ENCODE peak calls at places on chromosomes 5 and 9, in four cellular contexts. L is transverse colon, A is GM23248, D is PC-9. W is an unnamed sample.

GRCh38 chr9:131397100-131397790 is 3.4 kb downstream of the PRRC2B start:
- DNase-seq in L (no peak), A (peak), D (peak), W (no peak)

GRCh38 chr9:77291714-77292113 is 114.4 kb downstream of the VPS13A start:
- DNase-seq in L (no peak), A (peak), D (peak), W (peak)

GRCh38 chr9:114372971-114373591 is 14.7 kb downstream of the AKNA start:
- DNase-seq in L (peak), A (no peak), D (no peak), W (no peak)

GRCh38 chr5:14818931-14819790 is 52.4 kb downstream of the ANKH start:
- DNase-seq in L (no peak), A (peak), D (no peak), W (peak)

GRCh38 chr5:1666812-1667588 is 132.6 kb downstream of the MRPL36 start:
- DNase-seq in L (peak), A (peak), D (peak), W (no peak)

GRCh38 chr5:155906046-155906445 is 420.9 kb upstream of the SGCD start:
- DNase-seq in L (no peak), A (no peak), D (no peak), W (no peak)

GRCh38 chr9:137417161-137418021 is 5.6 kb downstream of the EXD3 start:
- DNase-seq in L (no peak), A (no peak), D (no peak), W (no peak)

GRCh38 chr5:119269061-119269579 is 86.7 kb upstream of the TNFAIP8 start:
- DNase-seq in L (peak), A (peak), D (peak), W (peak)

GRCh38 chr5:69078921-69079537 is 14.8 kb upstream of the SLC30A5 start:
- DNase-seq in L (no peak), A (no peak), D (no peak), W (no peak)

GRCh38 chr5:138000102-138000723 is 32.7 kb downstream of the FAM13B start:
- DNase-seq in L (no peak), A (peak), D (peak), W (peak)

GRCh38 chr5:138639326-138639725 is 64.1 kb upstream of the HSPA9 start:
- DNase-seq in L (no peak), A (no peak), D (no peak), W (no peak)

GRCh38 chr5:150036513-150036912 is 36.0 kb downstream of the HMGXB3 start:
- DNase-seq in L (no peak), A (peak), D (peak), W (peak)

GRCh38 chr5:168570490-168571328 is 8.5 kb downstream of the PANK3 start:
- DNase-seq in L (no peak), A (no peak), D (no peak), W (no peak)

GRCh38 chr9:4114569-4115505 is 185.0 kb downstream of the GLIS3 start:
- DNase-seq in L (no peak), A (peak), D (no peak), W (peak)

GRCh38 chr9:72925126-72925810 is 27.6 kb downstream of the ALDH1A1 start:
- DNase-seq in L (no peak), A (no peak), D (no peak), W (no peak)

GRCh38 chr5:136242136-136242535 is 49.2 kb upstream of the SMIM32 start:
- DNase-seq in L (no peak), A (no peak), D (no peak), W (no peak)

GRCh38 chr5:54454602-54455001 is 897 bp upstream of the HSPB3 start:
- DNase-seq in L (no peak), A (peak), D (no peak), W (no peak)

GRCh38 chr5:54455413-54456157 is at the start of gene HSPB3:
- DNase-seq in L (peak), A (peak), D (no peak), W (no peak)

GRCh38 chr5:54457094-54457531 is 1.6 kb downstream of the HSPB3 start:
- DNase-seq in L (peak), A (peak), D (no peak), W (peak)

GRCh38 chr5:54460181-54460919 is 4.9 kb downstream of the HSPB3 start:
- DNase-seq in L (no peak), A (peak), D (no peak), W (peak)

GRCh38 chr5:54458221-54458620 is 2.7 kb downstream of the HSPB3 start:
- DNase-seq in L (no peak), A (no peak), D (no peak), W (no peak)
- H3K4me3 ChIP-seq in L (no peak), A (no peak), D (no peak), W (no peak)

GRCh38 chr5:178984145-178985072 is 10.7 kb downstream of the GRM6 start:
- DNase-seq in L (no peak), A (no peak), D (no peak), W (no peak)
- H3K27ac ChIP-seq in L (no peak), A (no peak), D (no peak), W (no peak)

GRCh38 chr5:181052526-181052927 is 12.5 kb downstream of the BTNL9 start:
- DNase-seq in L (no peak), A (peak), D (no peak), W (no peak)

GRCh38 chr5:181054138-181054537 is 14.1 kb downstream of the BTNL9 start:
- DNase-seq in L (no peak), A (no peak), D (no peak), W (no peak)

GRCh38 chr5:181052928-181053759 is 13.1 kb downstream of the BTNL9 start:
- DNase-seq in L (peak), A (peak), D (no peak), W (no peak)

GRCh38 chr5:181054871-181055494 is 14.9 kb downstream of the BTNL9 start:
- DNase-seq in L (no peak), A (no peak), D (no peak), W (no peak)

DNA sequence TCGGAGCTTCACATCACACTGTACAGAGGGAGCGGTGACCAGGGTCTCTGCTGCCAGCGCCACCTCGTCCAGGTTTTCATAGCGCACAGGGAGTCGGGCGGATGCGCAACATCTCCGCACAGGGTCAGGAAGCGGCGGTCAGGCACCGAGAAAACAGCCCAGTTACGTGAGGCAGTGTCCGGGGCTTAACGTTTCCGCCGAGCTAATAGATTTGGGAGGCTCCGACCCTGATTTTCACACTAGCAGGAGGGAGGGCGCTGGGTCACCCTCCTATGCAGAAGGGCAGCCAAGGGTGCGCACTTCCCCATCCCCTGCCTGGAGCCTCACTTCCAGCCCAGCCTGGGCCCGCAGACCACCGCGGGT is 13.7 kb downstream of the BTNL9 start:
- DNase-seq in L (no peak), A (peak), D (no peak), W (no peak)
- H3K4me3 ChIP-seq in L (no peak), A (no peak), D (no peak), W (peak)

DNA sequence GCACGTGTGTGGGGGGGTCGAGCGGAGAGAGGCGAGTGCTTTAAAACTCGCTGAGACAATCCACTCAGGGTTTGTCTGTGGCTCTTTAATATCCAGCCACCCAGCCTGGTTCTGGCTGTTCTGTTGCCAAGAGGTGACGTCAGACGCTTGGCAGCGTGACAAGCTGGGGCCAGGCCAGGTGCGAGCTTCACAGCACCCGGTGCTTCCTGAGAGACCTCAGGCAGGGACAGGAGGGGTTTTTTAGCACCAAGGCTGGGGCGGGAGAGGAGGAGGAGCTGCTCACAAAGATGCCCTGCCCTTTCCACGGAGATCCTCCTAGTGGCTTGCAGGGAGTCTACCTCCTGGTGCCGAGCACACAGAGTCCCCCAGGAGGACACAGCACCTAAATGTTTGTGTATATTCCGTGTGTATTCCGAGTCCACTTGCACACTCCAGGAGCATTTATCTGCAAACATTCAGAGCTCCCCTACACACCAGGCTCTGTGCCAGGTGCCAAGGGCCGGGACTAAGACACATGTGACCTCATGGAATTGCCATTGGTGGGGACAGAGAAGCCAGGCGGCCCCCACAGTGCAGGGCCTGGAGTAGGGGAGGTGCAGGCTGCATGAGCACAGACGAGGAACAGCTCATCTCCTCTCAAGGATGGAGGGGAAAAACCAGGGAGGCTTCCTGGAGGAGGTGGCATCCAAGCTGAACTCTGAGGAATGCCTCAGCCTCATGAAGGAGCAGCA is 194.7 kb downstream of the OLFM1 start:
- DNase-seq in L (peak), A (peak), D (peak), W (no peak)
- H3K27ac ChIP-seq in L (no peak), A (no peak), D (no peak), W (no peak)